ENCODE peak calls at places on chromosomes 3 and 15, in five cellular contexts. H is midbrain; V is HepG2; U is stimulated activated CD4-positive, alpha-beta T cell treated with anti-CD3 and anti-CD28 coated beads, Interleukin-1b, Interleukin-23, amount 100 ng/mL, for 48 hours; B is EH. D is an unnamed sample.

GRCh38 chr3:120450914-120451669 is at the start of gene FSTL1:
- DNase-seq in U (no peak), H (peak; percentile 25), B (peak; percentile 87), V (no peak), D (peak; percentile 14)

GRCh38 chr3:11739123-11739522 is 95.4 kb upstream of the VGLL4 start:
- DNase-seq in B (no peak), H (no peak), V (no peak), U (no peak), D (no peak)

GRCh38 chr15:66196565-66196964 is 57.0 kb downstream of the MEGF11 start:
- DNase-seq in B (no peak), H (no peak), U (no peak), V (no peak), D (no peak)

GRCh38 chr3:159783780-159784747 is 204.6 kb upstream of the IL12A start:
- DNase-seq in U (no peak), H (no peak), B (no peak), V (no peak), D (no peak)

GRCh38 chr15:96365781-96366525 is 35.5 kb downstream of the NR2F2 start:
- DNase-seq in B (no peak), U (no peak), H (no peak), V (no peak), D (no peak)

GRCh38 chr3:186461141-186461540 is 83.0 kb downstream of the CRYGS start:
- DNase-seq in V (no peak), H (no peak), B (peak; percentile 73), U (no peak), D (no peak)

GRCh38 chr3:16050641-16051467 is 123.6 kb upstream of the GALNT15 start:
- DNase-seq in B (no peak), V (no peak), H (no peak), U (no peak), D (no peak)

GRCh38 chr3:196641278-196642058 is 2.0 kb downstream of the NRROS start:
- DNase-seq in H (no peak), B (no peak), V (no peak), U (peak; percentile 65), D (peak; percentile 66)

GRCh38 chr15:78050441-78050809 is 27.1 kb downstream of the TBC1D2B start:
- DNase-seq in V (no peak), H (no peak), U (no peak), B (peak; percentile 39), D (no peak)